ENCODE peak calls at places on chromosomes 1 and 21, in five cellular contexts. D is stimulated activated CD8-positive, alpha-beta memory T cell treated with anti-CD3 and anti-CD28 coated beads, Interleukin-4, amount 100 ng/mL, for 48 hours; S is SW480; V is foreskin fibroblast; F is uterus. E is an unnamed sample.

GRCh38 chr1:117754061-117754969 is 148.5 kb downstream of the TENT5C start:
- DNase-seq in F (peak), S (peak), D (peak), V (peak), E (peak)

GRCh38 chr1:199029401-199029800 is 390.6 kb downstream of the PTPRC start:
- DNase-seq in D (no peak), V (peak), F (no peak), S (peak), E (no peak)

GRCh38 chr1:156193208-156193487 is 756 bp upstream of the SLC25A44 start:
- DNase-seq in D (no peak), F (no peak), V (no peak), S (no peak), E (no peak)

GRCh38 chr1:109479901-109480300 is 3.8 kb upstream of the ATXN7L2 start:
- DNase-seq in V (no peak), S (no peak), D (no peak), F (no peak), E (no peak)

GRCh38 chr1:93804412-93804811 is 74.6 kb downstream of the DNTTIP2 start:
- DNase-seq in F (no peak), S (no peak), V (peak), D (no peak), E (no peak)

GRCh38 chr1:110059133-110059863 is 11.2 kb downstream of the ALX3 start:
- DNase-seq in S (no peak), D (no peak), V (no peak), F (no peak), E (no peak)

GRCh38 chr1:7636801-7637526 is 134.1 kb upstream of the VAMP3 start:
- DNase-seq in V (no peak), S (no peak), D (no peak), F (no peak), E (no peak)

GRCh38 chr1:47950481-47950880 is 46.7 kb downstream of the TRABD2B start:
- DNase-seq in S (no peak), V (no peak), F (no peak), D (no peak), E (no peak)

GRCh38 chr21:24436236-24436635 is 1171.0 kb downstream of the MRPL39 start:
- DNase-seq in D (no peak), F (no peak), V (no peak), S (no peak), E (no peak)

GRCh38 chr1:165928075-165928731 is 100.8 kb downstream of the UCK2 start:
- DNase-seq in F (peak), V (peak), S (peak), D (peak), E (peak)

GRCh38 chr1:63545780-63546179 is 22.5 kb downstream of the EFCAB7 start:
- DNase-seq in V (peak), S (no peak), F (no peak), D (no peak), E (no peak)

E was measured in DMS153.